ENCODE peak calls at places on chromosomes 7 and 10, in five cellular contexts. V is Jurkat, Clone E6-1; T is endothelial cell of umbilical vein; S is activated naive CD4-positive, alpha-beta T cell treated with anti-CD3 and anti-CD28 coated beads, Interleukin-2, amount 10 ng/mL, durations not matched to agents 7 days and 5 days; F is HEK293T. R is an unnamed sample.

GRCh38 chr10:49093922-49094321 is 21.4 kb downstream of the VSTM4 start:
- DNase-seq in V (no peak), T (no peak), S (no peak), F (no peak), R (no peak)

GRCh38 chr7:114929570-114929969 is 7.7 kb downstream of the MDFIC start:
- DNase-seq in V (no peak), T (no peak), S (no peak), F (no peak), R (no peak)

GRCh38 chr7:77823787-77824186 is 25.2 kb downstream of the PHTF2 start:
- DNase-seq in V (no peak), T (no peak), S (no peak), F (no peak), R (no peak)

GRCh38 chr7:74542558-74543117 is 88.9 kb downstream of the GTF2IRD1 start:
- DNase-seq in V (no peak), T (no peak), S (no peak), F (no peak), R (no peak)

GRCh38 chr10:79189853-79190435 is 121.2 kb downstream of the ZMIZ1 start:
- DNase-seq in V (no peak), T (no peak), S (no peak), F (no peak), R (no peak)

GRCh38 chr10:133158756-133159610 is 1.0 kb upstream of the KNDC1 start:
- DNase-seq in V (no peak), T (no peak), S (no peak), F (no peak), R (peak; percentile 60)

GRCh38 chr7:87506243-87507180 is 31.0 kb upstream of the ABCB4 start:
- DNase-seq in V (no peak), T (peak; percentile 39), S (no peak), F (no peak), R (no peak)

GRCh38 chr10:93072713-93073538 is 767 bp upstream of the CYP26A1 start:
- DNase-seq in V (no peak), T (no peak), S (no peak), F (no peak), R (no peak)

GRCh38 chr7:35729061-35729783 is 34.3 kb upstream of the HERPUD2 start:
- DNase-seq in V (no peak), T (no peak), S (no peak), F (no peak), R (peak; percentile 66)

GRCh38 chr7:38660427-38661099 is 29.4 kb upstream of the AMPH start:
- DNase-seq in V (peak; percentile 28), T (peak; percentile 45), S (peak; percentile 38), F (peak; percentile 56), R (no peak)

GRCh38 chr7:142714375-142714774 is 34.9 kb upstream of the PRSS1 start:
- DNase-seq in V (peak; percentile 94), T (peak; percentile 91), S (peak; percentile 67), F (no peak), R (peak; percentile 73)

GRCh38 chr10:60778978-60779668 is 845 bp downstream of the CDK1 start:
- DNase-seq in V (no peak), T (peak; percentile 51), S (no peak), F (no peak), R (no peak)

GRCh38 chr10:77305650-77306632 is 331.7 kb downstream of the KCNMA1 start:
- DNase-seq in V (no peak), T (no peak), S (no peak), F (no peak), R (no peak)

GRCh38 chr7:80918406-80918805 is 445 bp downstream of the SEMA3C start:
- DNase-seq in V (no peak), T (no peak), S (no peak), F (no peak), R (no peak)

GRCh38 chr10:34941471-34942357 is 126.6 kb upstream of the PARD3 start:
- DNase-seq in V (no peak), T (no peak), S (no peak), F (no peak), R (no peak)

GRCh38 chr10:119531067-119531466 is 11.5 kb downstream of the RGS10 start:
- DNase-seq in V (no peak), T (no peak), S (no peak), F (no peak), R (no peak)

GRCh38 chr10:114513397-114513796 is 109.1 kb upstream of the AFAP1L2 start:
- DNase-seq in V (no peak), T (no peak), S (no peak), F (no peak), R (no peak)

GRCh38 chr7:50665403-50666123 is 100.4 kb upstream of the DDC start:
- DNase-seq in V (no peak), T (no peak), S (no peak), F (no peak), R (no peak)

GRCh38 chr7:15780271-15780670 is 93.8 kb upstream of the MEOX2 start:
- DNase-seq in V (no peak), T (peak; percentile 86), S (no peak), F (no peak), R (no peak)

GRCh38 chr10:132196178-132197113 is 9.7 kb downstream of the DPYSL4 start:
- DNase-seq in V (no peak), T (no peak), S (no peak), F (no peak), R (no peak)

GRCh38 chr7:22885824-22886255 is 63.2 kb upstream of the TOMM7 start:
- DNase-seq in V (peak; percentile 89), T (no peak), S (peak; percentile 77), F (no peak), R (peak; percentile 79)

GRCh38 chr10:84534168-84534567 is 205.8 kb downstream of the CCSER2 start:
- DNase-seq in V (peak; percentile 11), T (no peak), S (no peak), F (no peak), R (no peak)

GRCh38 chr10:5858811-5859210 is 30.9 kb downstream of the ANKRD16 start:
- DNase-seq in V (no peak), T (no peak), S (no peak), F (no peak), R (no peak)

GRCh38 chr7:31448649-31449048 is 65.2 kb upstream of the ITPRID1 start:
- DNase-seq in V (no peak), T (no peak), S (no peak), F (no peak), R (no peak)

GRCh38 chr10:29702288-29703164 is 67.8 kb upstream of the SVIL start:
- DNase-seq in V (no peak), T (no peak), S (no peak), F (no peak), R (no peak)

GRCh38 chr10:99435986-99436633 is 5.7 kb upstream of the GOT1 start:
- DNase-seq in V (peak; percentile 41), T (peak; percentile 64), S (no peak), F (no peak), R (no peak)